ENCODE peak calls at places on chromosomes 11 and 22, in nine cellular contexts. L is neural progenitor cell, P is OCI-LY7, H is AG09309, I is endodermal cell, Y is H1, X is bronchial epithelial cell, A is GM12865, Z is psoas muscle. D is an unnamed sample.

GRCh38 chr22:18078329-18079041 is 695 bp downstream of the PEX26 start:
- DNase-seq in Y (peak; percentile 62), P (peak; percentile 69), I (peak; percentile 72), L (no peak), H (no peak), X (no peak), A (peak; percentile 84), Z (peak; percentile 72), D (peak; percentile 65)

GRCh38 chr22:18000441-18001039 is 23.8 kb downstream of the MICAL3 start:
- DNase-seq in Y (peak; percentile 63), A (no peak), I (peak; percentile 75), Z (peak; percentile 56), P (peak; percentile 52), L (peak; percentile 63), X (no peak), H (no peak), D (peak; percentile 39)

GRCh38 chr11:36056160-36056751 is 112.4 kb downstream of the LDLRAD3 start:
- DNase-seq in Y (peak; percentile 74), P (no peak), L (peak; percentile 66), X (peak; percentile 29), Z (no peak), A (peak; percentile 32), I (peak; percentile 88), H (no peak), D (peak; percentile 5)

GRCh38 chr11:36091256-36091811 is 147.5 kb downstream of the LDLRAD3 start:
- DNase-seq in A (no peak), L (no peak), P (no peak), Y (no peak), X (no peak), H (peak; percentile 63), I (peak; percentile 45), Z (no peak), D (no peak)

GRCh38 chr22:36644333-36644757 is 59.2 kb downstream of the CACNG2 start:
- DNase-seq in Z (no peak), L (peak; percentile 92), I (peak; percentile 90), Y (peak; percentile 65), X (peak; percentile 91), A (peak; percentile 43), P (peak; percentile 39), H (peak; percentile 77), D (peak; percentile 45)

GRCh38 chr11:86460461-86461404 is 86.0 kb downstream of the CCDC81 start:
- DNase-seq in L (peak; percentile 21), A (no peak), I (no peak), X (no peak), H (no peak), Z (no peak), Y (no peak), P (no peak), D (no peak)

GRCh38 chr11:60125962-60126585 is 37.6 kb downstream of the MS4A2 start:
- DNase-seq in P (no peak), X (peak; percentile 88), I (no peak), L (no peak), Z (no peak), H (no peak), Y (no peak), A (no peak), D (no peak)

GRCh38 chr22:44842417-44842816 is 90.0 kb downstream of the ARHGAP8 start:
- DNase-seq in A (no peak), Y (no peak), I (no peak), L (no peak), H (no peak), Z (peak; percentile 18), X (no peak), P (no peak), D (no peak)

GRCh38 chr11:75802022-75802912 is 12.7 kb upstream of the UVRAG start:
- DNase-seq in A (no peak), Y (no peak), I (no peak), P (no peak), H (no peak), L (no peak), Z (no peak), X (no peak), D (no peak)

GRCh38 chr11:102604875-102605274 is 20.3 kb downstream of the MMP20 start:
- DNase-seq in H (no peak), P (no peak), Y (no peak), Z (no peak), X (peak; percentile 23), A (no peak), I (no peak), L (no peak), D (no peak)

GRCh38 chr22:30635273-30636225 is at the start of gene SLC35E4:
- DNase-seq in X (peak; percentile 68), Y (peak; percentile 98), P (peak; percentile 91), H (peak; percentile 46), L (peak; percentile 94), A (peak; percentile 95), I (peak; percentile 97), Z (peak; percentile 97), D (peak; percentile 97)
- TF ChIP-seq CTCF in X (peak; percentile 27), Y (no peak), P (no peak), H (peak; percentile 54), L (peak; percentile 42), A (peak; percentile 34), I (peak; percentile 52), Z (peak; percentile 5), D (no peak)

DNA sequence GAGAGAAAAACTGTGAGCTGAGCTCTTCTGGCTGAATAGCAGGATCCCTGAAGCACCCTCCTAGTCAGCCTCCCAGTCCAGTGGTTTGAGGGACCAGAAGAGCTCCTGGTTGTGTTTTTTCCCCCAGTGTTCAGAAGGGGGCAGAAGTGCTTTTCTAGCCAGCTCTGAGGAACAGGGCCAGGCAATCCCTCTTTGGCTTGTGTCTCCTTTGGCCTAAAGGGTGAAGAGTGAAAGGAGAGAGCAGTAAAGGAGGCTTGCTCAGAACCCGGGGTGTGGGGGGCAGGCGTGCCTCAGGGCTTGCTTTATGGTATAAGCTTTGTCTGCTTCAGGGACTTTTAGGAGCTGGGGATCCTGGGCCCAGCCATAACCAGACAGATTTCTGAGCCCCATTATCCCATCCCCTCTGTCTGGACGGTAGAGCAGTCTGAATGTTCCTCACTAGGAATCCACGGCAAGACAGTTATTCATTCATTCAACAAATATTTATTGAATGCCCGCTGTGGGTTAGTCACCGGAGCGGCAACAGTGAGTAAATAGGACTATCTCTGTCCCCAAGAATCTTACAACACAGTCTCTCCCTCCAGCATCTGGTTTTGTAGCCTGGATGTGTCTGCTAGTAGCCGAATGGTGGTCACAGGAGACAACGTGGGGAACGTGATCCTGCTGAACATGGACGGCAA is 14.5 kb downstream of the ACP2 start:
- DNase-seq in P (peak; percentile 41), Z (peak; percentile 59), H (no peak), A (no peak), Y (no peak), L (peak; percentile 59), X (peak; percentile 72), I (peak; percentile 76), D (peak; percentile 19)
- TF ChIP-seq CTCF in P (peak; percentile 66), Z (peak; percentile 16), H (peak; percentile 61), A (no peak), Y (peak; percentile 52), L (peak; percentile 50), X (peak; percentile 30), I (peak; percentile 70), D (no peak)

GRCh38 chr22:32446321-32446720 is 17.9 kb downstream of the BPIFC start:
- DNase-seq in H (no peak), X (peak; percentile 47), I (no peak), Z (no peak), Y (no peak), L (no peak), P (no peak), A (no peak), D (no peak)

GRCh38 chr22:32448980-32449379 is 15.3 kb downstream of the BPIFC start:
- DNase-seq in L (no peak), Y (no peak), A (no peak), P (no peak), I (no peak), H (no peak), X (peak; percentile 78), Z (no peak), D (no peak)

DNA sequence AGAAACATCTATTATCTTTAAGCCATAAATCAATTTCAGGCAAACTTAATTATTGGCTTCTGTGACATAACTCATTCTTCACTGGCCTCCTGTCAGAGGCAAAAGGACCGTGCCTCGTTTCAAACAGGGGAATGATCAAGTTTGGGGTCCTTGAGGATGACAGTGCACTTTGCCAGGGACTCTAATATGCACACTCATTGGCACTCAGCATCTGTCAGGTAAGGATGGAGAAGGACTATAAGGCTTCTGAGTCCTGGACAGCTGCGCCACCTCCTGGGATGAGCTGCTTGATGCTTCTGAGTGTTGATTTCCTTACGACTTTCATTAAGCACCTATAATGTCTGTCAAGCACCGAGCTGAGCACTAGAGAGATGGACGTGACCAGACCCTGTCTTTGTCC is 20.2 kb downstream of the BPIFC start:
- DNase-seq in L (peak; percentile 45), H (no peak), Y (no peak), P (peak; percentile 27), X (peak; percentile 31), I (peak; percentile 63), Z (no peak), A (peak; percentile 55), D (peak; percentile 37)
- TF ChIP-seq CTCF in L (peak; percentile 40), H (peak; percentile 23), Y (peak; percentile 38), P (peak; percentile 56), X (peak; percentile 58), I (peak; percentile 62), Z (no peak), A (peak; percentile 54), D (peak; percentile 33)

GRCh38 chr11:20443596-20443995 is 56.1 kb downstream of the PRMT3 start:
- DNase-seq in X (peak; percentile 35), L (peak; percentile 25), P (peak; percentile 25), A (peak; percentile 16), I (no peak), H (no peak), Y (no peak), Z (no peak), D (no peak)
- TF ChIP-seq CTCF in X (peak; percentile 25), L (peak; percentile 59), P (peak; percentile 78), A (peak; percentile 7), I (peak; percentile 69), H (peak; percentile 36), Y (peak; percentile 23), Z (no peak), D (peak; percentile 32)

GRCh38 chr22:39012525-39013516 is 1.2 kb upstream of the APOBEC3C start:
- DNase-seq in A (no peak), Y (no peak), I (no peak), H (no peak), X (no peak), Z (no peak), L (peak; percentile 28), P (no peak), D (no peak)

GRCh38 chr22:39016592-39016991 is 2.5 kb downstream of the APOBEC3C start:
- DNase-seq in I (no peak), P (no peak), Y (no peak), X (no peak), A (no peak), H (no peak), Z (no peak), L (no peak), D (no peak)

GRCh38 chr22:39021552-39022250 is 774 bp downstream of the APOBEC3D start:
- DNase-seq in I (no peak), A (no peak), X (no peak), P (no peak), Y (no peak), H (no peak), Z (no peak), L (no peak), D (no peak)

GRCh38 chr22:39013923-39014722 is at the start of gene APOBEC3C:
- DNase-seq in P (peak; percentile 70), I (peak; percentile 90), L (peak; percentile 70), Z (peak; percentile 75), X (peak; percentile 81), A (peak; percentile 95), Y (peak; percentile 68), H (peak; percentile 63), D (peak; percentile 93)

GRCh38 chr22:39017596-39018365 is 3.1 kb upstream of the APOBEC3D start:
- DNase-seq in L (no peak), I (peak; percentile 88), Y (peak; percentile 74), H (no peak), X (no peak), A (no peak), P (no peak), Z (no peak), D (no peak)
- TF ChIP-seq CTCF in L (peak; percentile 17), I (peak; percentile 59), Y (peak; percentile 14), H (no peak), X (no peak), A (no peak), P (no peak), Z (no peak), D (no peak)